ENCODE peak calls at places on chromosomes 12 and 14, in five cellular contexts. L, A, C, S and H are unnamed samples.

GRCh38 chr12:1993341-1993740 is 10.9 kb downstream of the DCP1B start:
- DNase-seq in L (no peak), A (no peak), C (no peak), S (no peak), H (no peak)

GRCh38 chr12:119613319-119613936 is 19.9 kb downstream of the TMEM233 start:
- DNase-seq in L (no peak), A (no peak), C (no peak), S (no peak), H (no peak)

GRCh38 chr12:55720894-55721444 is 776 bp downstream of the RDH5 start:
- DNase-seq in L (no peak), A (peak; percentile 69), C (peak; percentile 69), S (no peak), H (peak; percentile 56)

GRCh38 chr12:2319747-2320146 is 267.0 kb downstream of the CACNA1C start:
- DNase-seq in L (no peak), A (no peak), C (peak; percentile 60), S (no peak), H (peak; percentile 39)

GRCh38 chr12:114361992-114362391 is 44.0 kb downstream of the TBX5 start:
- DNase-seq in L (no peak), A (no peak), C (no peak), S (no peak), H (no peak)

GRCh38 chr14:102821252-102821651 is 44.0 kb downstream of the TRAF3 start:
- DNase-seq in L (no peak), A (no peak), C (no peak), S (no peak), H (no peak)

GRCh38 chr12:115481141-115481540 is 796.4 kb downstream of the MED13L start:
- DNase-seq in L (no peak), A (no peak), C (no peak), S (no peak), H (no peak)

GRCh38 chr12:26878661-26879119 is 45.7 kb upstream of the ITPR2 start:
- DNase-seq in L (no peak), A (no peak), C (peak; percentile 83), S (no peak), H (peak; percentile 87)

GRCh38 chr12:27400856-27401255 is 45.7 kb upstream of the SMCO2 start:
- DNase-seq in L (no peak), A (no peak), C (no peak), S (no peak), H (no peak)

GRCh38 chr14:53979747-53980642 is 23.4 kb upstream of the BMP4 start:
- DNase-seq in L (no peak), A (no peak), C (peak; percentile 24), S (no peak), H (peak; percentile 43)

GRCh38 chr12:103841690-103842584 is 903 bp upstream of the NT5DC3 start:
- DNase-seq in L (no peak), A (peak; percentile 63), C (peak; percentile 49), S (no peak), H (peak; percentile 53)